ENCODE peak calls at places on chromosome 22, in five cellular contexts. B is right atrium auricular region, L is nephron progenitor cell, Z is tibial artery, P is ELR. N is an unnamed sample.

GRCh38 chr22:44686873-44687600 is 15.0 kb upstream of the PRR5 start:
- DNase-seq in P (no peak), L (no peak), Z (no peak), B (no peak), N (no peak)

GRCh38 chr22:41480397-41480735 is 11.4 kb downstream of the ACO2 start:
- DNase-seq in P (peak), L (no peak), B (no peak), Z (no peak), N (no peak)

GRCh38 chr22:20062766-20063083 is 17.3 kb upstream of the DGCR8 start:
- DNase-seq in B (no peak), L (no peak), Z (no peak), P (peak), N (no peak)

GRCh38 chr22:37747090-37747714 is 50.4 kb downstream of the TRIOBP start:
- DNase-seq in Z (no peak), L (peak), B (no peak), P (peak), N (no peak)

GRCh38 chr22:17232406-17232805 is 13.2 kb upstream of the ADA2 start:
- DNase-seq in P (no peak), Z (no peak), B (no peak), L (no peak), N (no peak)

GRCh38 chr22:41028841-41029240 is 63.6 kb upstream of the EP300 start:
- DNase-seq in P (peak), L (no peak), Z (no peak), B (no peak), N (no peak)

GRCh38 chr22:27918351-27919221 is 470 bp downstream of the PITPNB start:
- DNase-seq in L (peak), B (peak), Z (peak), P (peak), N (peak)

GRCh38 chr22:21918466-21919185 is 34.0 kb downstream of the PPM1F start:
- DNase-seq in Z (no peak), P (no peak), B (no peak), L (no peak), N (no peak)

GRCh38 chr22:38078046-38078840 is 5.7 kb downstream of the SLC16A8 start:
- DNase-seq in L (no peak), Z (no peak), P (no peak), B (no peak), N (no peak)

GRCh38 chr22:17814830-17815229 is 40.6 kb upstream of the BID start:
- DNase-seq in L (no peak), B (no peak), Z (no peak), P (no peak), N (no peak)

GRCh38 chr22:49308300-49308699 is 519.4 kb downstream of the BRD1 start:
- DNase-seq in L (no peak), P (no peak), Z (peak), B (peak), N (peak)

GRCh38 chr22:41664951-41665350 is 23.7 kb downstream of the SNU13 start:
- DNase-seq in Z (peak), P (no peak), B (no peak), L (no peak), N (no peak)

GRCh38 chr22:44862981-44863860 is 110.8 kb downstream of the ARHGAP8 start:
- DNase-seq in Z (no peak), B (no peak), P (no peak), L (no peak), N (no peak)

GRCh38 chr22:24106385-24107381 is 74.6 kb upstream of the SUSD2 start:
- DNase-seq in Z (no peak), L (no peak), P (no peak), B (no peak), N (no peak)

GRCh38 chr22:37291559-37292298 is 9.4 kb downstream of the CYTH4 start:
- DNase-seq in P (no peak), Z (no peak), B (no peak), L (no peak), N (no peak)

GRCh38 chr22:37161442-37161841 is 11.7 kb upstream of the IL2RB start:
- DNase-seq in L (no peak), P (peak), Z (no peak), B (no peak), N (no peak)

GRCh38 chr22:25564979-25565677 is 653 bp downstream of the GRK3 start:
- DNase-seq in B (no peak), L (no peak), P (peak), Z (no peak), N (peak)

GRCh38 chr22:23781533-23781932 is 5.2 kb upstream of the SMARCB1 start:
- DNase-seq in L (no peak), Z (no peak), P (peak), B (no peak), N (no peak)

GRCh38 chr22:20606041-20606783 is 98.8 kb downstream of the MED15 start:
- DNase-seq in P (peak), L (peak), B (no peak), Z (no peak), N (no peak)

GRCh38 chr22:17332109-17332508 is 37.2 kb upstream of the CECR2 start:
- DNase-seq in P (no peak), Z (no peak), L (no peak), B (no peak), N (no peak)

GRCh38 chr22:38681784-38682335 is at the start of gene TOMM22:
- DNase-seq in Z (peak), P (peak), B (peak), L (peak), N (peak)

GRCh38 chr22:39525658-39525975 is 5.3 kb downstream of the ATF4 start:
- DNase-seq in P (no peak), Z (no peak), L (no peak), B (no peak), N (no peak)

GRCh38 chr22:20506543-20507252 is 712 bp upstream of the MED15 start:
- DNase-seq in P (no peak), L (no peak), Z (no peak), B (no peak), N (no peak)

GRCh38 chr22:17095538-17095937 is 10.7 kb downstream of the IL17RA start:
- DNase-seq in Z (peak), L (peak), P (peak), B (no peak), N (peak)

GRCh38 chr22:17234144-17234623 is 14.9 kb upstream of the ADA2 start:
- DNase-seq in L (peak), B (no peak), P (peak), Z (no peak), N (no peak)

GRCh38 chr22:49838771-49839717 is 11.4 kb upstream of the BRD1 start:
- DNase-seq in Z (no peak), L (peak), P (no peak), B (no peak), N (no peak)

GRCh38 chr22:20563464-20563906 is 56.1 kb downstream of the MED15 start:
- DNase-seq in B (no peak), L (no peak), Z (no peak), P (no peak), N (no peak)

GRCh38 chr22:50371101-50371648 is 28.0 kb downstream of the PPP6R2 start:
- DNase-seq in L (no peak), B (no peak), Z (no peak), P (no peak), N (no peak)

GRCh38 chr22:36808611-36809344 is 8.1 kb downstream of the PVALB start:
- DNase-seq in L (no peak), P (no peak), Z (no peak), B (no peak), N (no peak)

GRCh38 chr22:23569716-23570115 is 10.4 kb downstream of the IGLL1 start:
- DNase-seq in P (no peak), Z (peak), L (no peak), B (no peak), N (no peak)

GRCh38 chr22:21067075-21067900 is 21.5 kb downstream of the LRRC74B start:
- DNase-seq in P (no peak), L (no peak), Z (no peak), B (no peak), N (no peak)

GRCh38 chr22:29700949-29701927 is 18.6 kb upstream of the CABP7 start:
- DNase-seq in P (peak), B (no peak), L (no peak), Z (no peak), N (no peak)

GRCh38 chr22:17847360-17848078 is 73.2 kb upstream of the BID start:
- DNase-seq in L (no peak), P (peak), Z (no peak), B (no peak), N (no peak)

GRCh38 chr22:22841598-22841997 is 46.0 kb upstream of the IGLL5 start:
- DNase-seq in B (no peak), Z (no peak), P (no peak), L (no peak), N (no peak)

GRCh38 chr22:50198624-50199017 is 2.2 kb upstream of the SELENOO start:
- DNase-seq in P (no peak), Z (no peak), L (no peak), B (no peak), N (no peak)

GRCh38 chr22:49966716-49967332 is 6.3 kb downstream of the PIM3 start:
- DNase-seq in L (peak), B (peak), P (no peak), Z (peak), N (peak)

GRCh38 chr22:29473001-29473400 is 7.0 kb upstream of the NEFH start:
- DNase-seq in Z (no peak), L (no peak), P (no peak), B (no peak), N (no peak)

N was measured in sciatic nerve.